ENCODE peak calls at places on chromosomes 1 and 21, in five cellular contexts. One of them, this sample, is unnamed.

GRCh38 chr1:8259498-8260290 is 58.2 kb upstream of the SLC45A1 start:
- DNase-seq in HTR-8/SVneo: peak; percentile 44
- DNase-seq in type B pancreatic cell: no peak
- DNase-seq in retina: no peak
- DNase-seq in aorta: no peak
- DNase-seq in this sample: no peak

GRCh38 chr1:155057788-155058211 is 5.7 kb upstream of the EFNA4 start:
- DNase-seq in HTR-8/SVneo: no peak
- DNase-seq in type B pancreatic cell: no peak
- DNase-seq in retina: no peak
- DNase-seq in aorta: no peak
- DNase-seq in this sample: no peak

GRCh38 chr1:209354111-209354839 is 229.2 kb upstream of the CAMK1G start:
- DNase-seq in HTR-8/SVneo: peak; percentile 83
- DNase-seq in type B pancreatic cell: peak; percentile 76
- DNase-seq in retina: peak; percentile 79
- DNase-seq in aorta: peak; percentile 78
- DNase-seq in this sample: peak; percentile 68

GRCh38 chr1:90127288-90127953 is 132.5 kb downstream of the ZNF326 start:
- DNase-seq in HTR-8/SVneo: no peak
- DNase-seq in type B pancreatic cell: no peak
- DNase-seq in retina: no peak
- DNase-seq in aorta: no peak
- DNase-seq in this sample: no peak

GRCh38 chr1:151542710-151543129 is 2.6 kb downstream of the TUFT1 start:
- DNase-seq in HTR-8/SVneo: peak; percentile 53
- DNase-seq in type B pancreatic cell: no peak
- DNase-seq in retina: no peak
- DNase-seq in aorta: no peak
- DNase-seq in this sample: no peak

GRCh38 chr1:180923024-180923841 is 10.5 kb downstream of the KIAA1614 start:
- DNase-seq in HTR-8/SVneo: peak; percentile 56
- DNase-seq in type B pancreatic cell: no peak
- DNase-seq in retina: peak; percentile 77
- DNase-seq in aorta: no peak
- DNase-seq in this sample: no peak

GRCh38 chr1:31007462-31007991 is 58.0 kb downstream of the PUM1 start:
- DNase-seq in HTR-8/SVneo: peak; percentile 33
- DNase-seq in type B pancreatic cell: no peak
- DNase-seq in retina: no peak
- DNase-seq in aorta: no peak
- DNase-seq in this sample: no peak

GRCh38 chr21:39048574-39048973 is 134.7 kb downstream of the PSMG1 start:
- DNase-seq in HTR-8/SVneo: no peak
- DNase-seq in type B pancreatic cell: no peak
- DNase-seq in retina: no peak
- DNase-seq in aorta: no peak
- DNase-seq in this sample: no peak

GRCh38 chr1:43444827-43445225 is 8.9 kb downstream of the HYI start:
- DNase-seq in HTR-8/SVneo: no peak
- DNase-seq in type B pancreatic cell: no peak
- DNase-seq in retina: no peak
- DNase-seq in aorta: peak; percentile 56
- DNase-seq in this sample: no peak

GRCh38 chr1:6686294-6686693 is 15.3 kb downstream of the DNAJC11 start:
- DNase-seq in HTR-8/SVneo: no peak
- DNase-seq in type B pancreatic cell: no peak
- DNase-seq in retina: no peak
- DNase-seq in aorta: no peak
- DNase-seq in this sample: no peak

GRCh38 chr1:224132901-224133300 is 19.0 kb downstream of the FBXO28 start:
- DNase-seq in HTR-8/SVneo: no peak
- DNase-seq in type B pancreatic cell: no peak
- DNase-seq in retina: no peak
- DNase-seq in aorta: no peak
- DNase-seq in this sample: no peak

GRCh38 chr21:35603471-35603870 is 456.9 kb downstream of the SETD4 start:
- DNase-seq in HTR-8/SVneo: no peak
- DNase-seq in type B pancreatic cell: no peak
- DNase-seq in retina: no peak
- DNase-seq in aorta: no peak
- DNase-seq in this sample: no peak